ENCODE peak calls at places on chromosomes 3 and 15, in six cellular contexts. Z, J, U, N, X and K are unnamed samples.

GRCh38 chr3:44171891-44172290 is 69.8 kb upstream of the TOPAZ1 start:
- DNase-seq in Z (no peak), J (no peak), U (no peak), N (no peak), X (no peak), K (no peak)

GRCh38 chr3:190120161-190121060 is at the start of gene P3H2:
- DNase-seq in Z (peak), J (no peak), U (peak), N (peak), X (no peak), K (peak)

GRCh38 chr3:119794971-119795612 is 13.2 kb downstream of the NR1I2 start:
- DNase-seq in Z (peak), J (no peak), U (peak), N (peak), X (peak), K (peak)

GRCh38 chr3:27423463-27423862 is 54.3 kb upstream of the NEK10 start:
- DNase-seq in Z (peak), J (no peak), U (peak), N (no peak), X (no peak), K (peak)

GRCh38 chr3:194808709-194809108 is 123.0 kb downstream of the FAM43A start:
- DNase-seq in Z (no peak), J (no peak), U (peak), N (no peak), X (no peak), K (peak)

GRCh38 chr15:25830844-25831443 is 32.2 kb downstream of the ATP10A start:
- DNase-seq in Z (no peak), J (no peak), U (peak), N (no peak), X (no peak), K (peak)

GRCh38 chr3:119207512-119207875 is 33.2 kb downstream of the B4GALT4 start:
- DNase-seq in Z (no peak), J (no peak), U (no peak), N (no peak), X (no peak), K (no peak)

GRCh38 chr3:100125539-100125938 is 11.2 kb upstream of the FILIP1L start:
- DNase-seq in Z (no peak), J (no peak), U (peak), N (no peak), X (no peak), K (no peak)

GRCh38 chr3:58025824-58026579 is 17.8 kb downstream of the FLNB start:
- DNase-seq in Z (no peak), J (peak), U (peak), N (no peak), X (no peak), K (peak)

GRCh38 chr3:148955544-148956346 is 35.6 kb upstream of the GYG1 start:
- DNase-seq in Z (peak), J (peak), U (peak), N (no peak), X (peak), K (peak)

GRCh38 chr3:89697321-89697916 is 590.0 kb downstream of the EPHA3 start:
- DNase-seq in Z (no peak), J (no peak), U (no peak), N (no peak), X (no peak), K (no peak)

GRCh38 chr3:194312186-194312742 is 38.9 kb downstream of the CPN2 start:
- DNase-seq in Z (no peak), J (no peak), U (no peak), N (no peak), X (no peak), K (no peak)

GRCh38 chr15:39642011-39642640 is 61.2 kb downstream of the THBS1 start:
- DNase-seq in Z (peak), J (no peak), U (no peak), N (no peak), X (no peak), K (no peak)

GRCh38 chr3:42505849-42506410 is 3.5 kb downstream of the VIPR1 start:
- DNase-seq in Z (no peak), J (no peak), U (no peak), N (peak), X (no peak), K (no peak)

GRCh38 chr3:150797155-150797554 is 34.2 kb upstream of the SIAH2 start:
- DNase-seq in Z (no peak), J (no peak), U (peak), N (no peak), X (no peak), K (no peak)

GRCh38 chr15:92929002-92929401 is 28.9 kb downstream of the CHD2 start:
- DNase-seq in Z (no peak), J (no peak), U (no peak), N (no peak), X (no peak), K (no peak)

GRCh38 chr15:31280037-31280830 is 46.4 kb upstream of the KLF13 start:
- DNase-seq in Z (no peak), J (peak), U (no peak), N (peak), X (no peak), K (no peak)

GRCh38 chr3:190840146-190840545 is 22.3 kb downstream of the GMNC start:
- DNase-seq in Z (no peak), J (no peak), U (peak), N (no peak), X (peak), K (no peak)

GRCh38 chr3:18501679-18502343 is 76.7 kb upstream of the SATB1 start:
- DNase-seq in Z (no peak), J (no peak), U (no peak), N (no peak), X (peak), K (no peak)

GRCh38 chr3:127442551-127442950 is 148.0 kb downstream of the TPRA1 start:
- DNase-seq in Z (no peak), J (no peak), U (no peak), N (no peak), X (no peak), K (no peak)

GRCh38 chr3:97687734-97688133 is 76.8 kb upstream of the ARL6 start:
- DNase-seq in Z (no peak), J (no peak), U (no peak), N (peak), X (no peak), K (no peak)

GRCh38 chr15:31439328-31439727 is 112.7 kb downstream of the KLF13 start:
- DNase-seq in Z (peak), J (no peak), U (no peak), N (peak), X (peak), K (no peak)